ENCODE peak calls at places on chromosome 1, in six cellular contexts. J, G, I, W, A and D are unnamed samples.

GRCh38 chr1:9181990-9182783 is 52.4 kb upstream of the H6PD start:
- DNase-seq in J (peak; percentile 60), G (no peak), I (no peak), W (peak; percentile 57), A (no peak), D (no peak)

GRCh38 chr1:23168079-23168461 is 586 bp downstream of the LUZP1 start:
- DNase-seq in J (peak; percentile 56), G (no peak), I (peak; percentile 25), W (peak; percentile 42), A (no peak), D (no peak)

GRCh38 chr1:232149302-232150201 is 480.4 kb downstream of the SIPA1L2 start:
- DNase-seq in J (no peak), G (no peak), I (no peak), W (no peak), A (no peak), D (no peak)

GRCh38 chr1:43853161-43853921 is 80.3 kb upstream of the ARTN start:
- DNase-seq in J (peak; percentile 82), G (no peak), I (peak; percentile 29), W (peak; percentile 52), A (no peak), D (no peak)

GRCh38 chr1:161088587-161089110 is 709 bp downstream of the NECTIN4 start:
- DNase-seq in J (no peak), G (no peak), I (no peak), W (no peak), A (no peak), D (no peak)

GRCh38 chr1:115411388-115412063 is 73.5 kb upstream of the NGF start:
- DNase-seq in J (no peak), G (no peak), I (no peak), W (no peak), A (no peak), D (no peak)

GRCh38 chr1:184624626-184625025 is 130.0 kb downstream of the EDEM3 start:
- DNase-seq in J (no peak), G (no peak), I (no peak), W (no peak), A (no peak), D (no peak)

GRCh38 chr1:234970731-234971476 is 157.7 kb downstream of the TOMM20 start:
- DNase-seq in J (peak; percentile 87), G (peak; percentile 60), I (no peak), W (no peak), A (no peak), D (no peak)

GRCh38 chr1:110465038-110465813 is 14.3 kb downstream of the PROK1 start:
- DNase-seq in J (no peak), G (no peak), I (no peak), W (no peak), A (no peak), D (no peak)

GRCh38 chr1:152347116-152347728 is 12.6 kb downstream of the FLG2 start:
- DNase-seq in J (no peak), G (peak; percentile 52), I (no peak), W (peak; percentile 69), A (no peak), D (peak; percentile 12)

GRCh38 chr1:24769656-24770651 is 24.7 kb downstream of the CLIC4 start:
- DNase-seq in J (no peak), G (no peak), I (no peak), W (no peak), A (no peak), D (no peak)

GRCh38 chr1:198212675-198213074 is 55.9 kb downstream of the NEK7 start:
- DNase-seq in J (no peak), G (no peak), I (no peak), W (no peak), A (no peak), D (no peak)

GRCh38 chr1:64948905-64949833 is 17.2 kb downstream of the JAK1 start:
- DNase-seq in J (no peak), G (no peak), I (no peak), W (peak; percentile 51), A (no peak), D (no peak)

GRCh38 chr1:8687053-8687452 is 130.4 kb downstream of the RERE start:
- DNase-seq in J (no peak), G (no peak), I (no peak), W (no peak), A (no peak), D (no peak)